ENCODE peak calls at places on chromosomes 12 and 14, in nine cellular contexts. One of them, this sample, is unnamed.

GRCh38 chr12:64916431-64916830 is 92.0 kb downstream of the TBC1D30 start:
- DNase-seq in BJ: no peak
- DNase-seq in activated CD4-positive, alpha-beta T cell treated with anti-CD3 and anti-CD28 coated beads for 1 hour: no peak
- DNase-seq in dorsolateral prefrontal cortex: no peak
- DNase-seq in lower leg skin: no peak
- DNase-seq in frontal cortex: no peak
- DNase-seq in ELR: no peak
- DNase-seq in bronchial epithelial cell: no peak
- DNase-seq in stimulated activated CD8-positive, alpha-beta memory T cell treated with anti-CD3 and anti-CD28 coated beads, Interleukin-15, amount 100 ng/mL, for 48 hours: no peak
- DNase-seq in this sample: no peak

GRCh38 chr12:130555628-130556485 is 160.2 kb downstream of the RIMBP2 start:
- DNase-seq in dorsolateral prefrontal cortex: no peak
- DNase-seq in activated CD4-positive, alpha-beta T cell treated with anti-CD3 and anti-CD28 coated beads for 1 hour: no peak
- DNase-seq in lower leg skin: peak
- DNase-seq in frontal cortex: no peak
- DNase-seq in stimulated activated CD8-positive, alpha-beta memory T cell treated with anti-CD3 and anti-CD28 coated beads, Interleukin-15, amount 100 ng/mL, for 48 hours: no peak
- DNase-seq in ELR: no peak
- DNase-seq in BJ: no peak
- DNase-seq in bronchial epithelial cell: no peak
- DNase-seq in this sample: no peak

GRCh38 chr14:100528962-100529560 is 58.2 kb downstream of the BEGAIN start:
- DNase-seq in stimulated activated CD8-positive, alpha-beta memory T cell treated with anti-CD3 and anti-CD28 coated beads, Interleukin-15, amount 100 ng/mL, for 48 hours: no peak
- DNase-seq in ELR: no peak
- DNase-seq in frontal cortex: no peak
- DNase-seq in lower leg skin: no peak
- DNase-seq in bronchial epithelial cell: no peak
- DNase-seq in BJ: no peak
- DNase-seq in dorsolateral prefrontal cortex: no peak
- DNase-seq in activated CD4-positive, alpha-beta T cell treated with anti-CD3 and anti-CD28 coated beads for 1 hour: no peak
- DNase-seq in this sample: no peak

GRCh38 chr14:80425686-80426085 is 214.4 kb upstream of the DIO2 start:
- DNase-seq in activated CD4-positive, alpha-beta T cell treated with anti-CD3 and anti-CD28 coated beads for 1 hour: no peak
- DNase-seq in lower leg skin: no peak
- DNase-seq in bronchial epithelial cell: peak
- DNase-seq in dorsolateral prefrontal cortex: no peak
- DNase-seq in ELR: peak
- DNase-seq in BJ: peak
- DNase-seq in frontal cortex: no peak
- DNase-seq in stimulated activated CD8-positive, alpha-beta memory T cell treated with anti-CD3 and anti-CD28 coated beads, Interleukin-15, amount 100 ng/mL, for 48 hours: no peak
- DNase-seq in this sample: no peak

GRCh38 chr12:2287151-2287550 is 234.4 kb downstream of the CACNA1C start:
- DNase-seq in bronchial epithelial cell: no peak
- DNase-seq in stimulated activated CD8-positive, alpha-beta memory T cell treated with anti-CD3 and anti-CD28 coated beads, Interleukin-15, amount 100 ng/mL, for 48 hours: no peak
- DNase-seq in dorsolateral prefrontal cortex: no peak
- DNase-seq in BJ: no peak
- DNase-seq in activated CD4-positive, alpha-beta T cell treated with anti-CD3 and anti-CD28 coated beads for 1 hour: no peak
- DNase-seq in lower leg skin: peak
- DNase-seq in ELR: no peak
- DNase-seq in frontal cortex: no peak
- DNase-seq in this sample: no peak

GRCh38 chr12:25852792-25853191 is 105.7 kb upstream of the RASSF8 start:
- DNase-seq in bronchial epithelial cell: peak
- DNase-seq in lower leg skin: no peak
- DNase-seq in ELR: peak
- DNase-seq in frontal cortex: no peak
- DNase-seq in dorsolateral prefrontal cortex: no peak
- DNase-seq in stimulated activated CD8-positive, alpha-beta memory T cell treated with anti-CD3 and anti-CD28 coated beads, Interleukin-15, amount 100 ng/mL, for 48 hours: no peak
- DNase-seq in BJ: peak
- DNase-seq in activated CD4-positive, alpha-beta T cell treated with anti-CD3 and anti-CD28 coated beads for 1 hour: no peak
- DNase-seq in this sample: no peak

GRCh38 chr14:77044776-77045569 is 16.5 kb upstream of the IRF2BPL start:
- DNase-seq in lower leg skin: peak
- DNase-seq in frontal cortex: no peak
- DNase-seq in dorsolateral prefrontal cortex: no peak
- DNase-seq in stimulated activated CD8-positive, alpha-beta memory T cell treated with anti-CD3 and anti-CD28 coated beads, Interleukin-15, amount 100 ng/mL, for 48 hours: no peak
- DNase-seq in activated CD4-positive, alpha-beta T cell treated with anti-CD3 and anti-CD28 coated beads for 1 hour: no peak
- DNase-seq in ELR: no peak
- DNase-seq in bronchial epithelial cell: peak
- DNase-seq in BJ: peak
- DNase-seq in this sample: no peak

GRCh38 chr12:124403273-124403672 is 108.4 kb downstream of the RFLNA start:
- DNase-seq in frontal cortex: no peak
- DNase-seq in dorsolateral prefrontal cortex: no peak
- DNase-seq in bronchial epithelial cell: no peak
- DNase-seq in BJ: no peak
- DNase-seq in lower leg skin: no peak
- DNase-seq in stimulated activated CD8-positive, alpha-beta memory T cell treated with anti-CD3 and anti-CD28 coated beads, Interleukin-15, amount 100 ng/mL, for 48 hours: no peak
- DNase-seq in ELR: no peak
- DNase-seq in activated CD4-positive, alpha-beta T cell treated with anti-CD3 and anti-CD28 coated beads for 1 hour: no peak
- DNase-seq in this sample: no peak

GRCh38 chr12:21666722-21667121 is 9.1 kb upstream of the LDHB start:
- DNase-seq in BJ: no peak
- DNase-seq in stimulated activated CD8-positive, alpha-beta memory T cell treated with anti-CD3 and anti-CD28 coated beads, Interleukin-15, amount 100 ng/mL, for 48 hours: no peak
- DNase-seq in lower leg skin: no peak
- DNase-seq in ELR: no peak
- DNase-seq in frontal cortex: no peak
- DNase-seq in bronchial epithelial cell: no peak
- DNase-seq in activated CD4-positive, alpha-beta T cell treated with anti-CD3 and anti-CD28 coated beads for 1 hour: no peak
- DNase-seq in dorsolateral prefrontal cortex: no peak
- DNase-seq in this sample: peak

GRCh38 chr12:11227373-11227772 is 40.6 kb upstream of the TAS2R42 start:
- DNase-seq in ELR: no peak
- DNase-seq in BJ: no peak
- DNase-seq in lower leg skin: no peak
- DNase-seq in stimulated activated CD8-positive, alpha-beta memory T cell treated with anti-CD3 and anti-CD28 coated beads, Interleukin-15, amount 100 ng/mL, for 48 hours: no peak
- DNase-seq in dorsolateral prefrontal cortex: no peak
- DNase-seq in bronchial epithelial cell: no peak
- DNase-seq in activated CD4-positive, alpha-beta T cell treated with anti-CD3 and anti-CD28 coated beads for 1 hour: no peak
- DNase-seq in frontal cortex: no peak
- DNase-seq in this sample: no peak

GRCh38 chr14:104795781-104796681 is 483 bp upstream of the AKT1 start:
- DNase-seq in lower leg skin: no peak
- DNase-seq in dorsolateral prefrontal cortex: no peak
- DNase-seq in activated CD4-positive, alpha-beta T cell treated with anti-CD3 and anti-CD28 coated beads for 1 hour: peak
- DNase-seq in ELR: peak
- DNase-seq in frontal cortex: peak
- DNase-seq in bronchial epithelial cell: no peak
- DNase-seq in stimulated activated CD8-positive, alpha-beta memory T cell treated with anti-CD3 and anti-CD28 coated beads, Interleukin-15, amount 100 ng/mL, for 48 hours: peak
- DNase-seq in BJ: no peak
- DNase-seq in this sample: peak

GRCh38 chr12:80187660-80188090 is 88.3 kb downstream of the OTOGL start:
- DNase-seq in stimulated activated CD8-positive, alpha-beta memory T cell treated with anti-CD3 and anti-CD28 coated beads, Interleukin-15, amount 100 ng/mL, for 48 hours: peak
- DNase-seq in bronchial epithelial cell: peak
- DNase-seq in BJ: no peak
- DNase-seq in ELR: peak
- DNase-seq in activated CD4-positive, alpha-beta T cell treated with anti-CD3 and anti-CD28 coated beads for 1 hour: no peak
- DNase-seq in dorsolateral prefrontal cortex: no peak
- DNase-seq in frontal cortex: no peak
- DNase-seq in lower leg skin: no peak
- DNase-seq in this sample: no peak

GRCh38 chr12:54392485-54393349 is 8.2 kb upstream of the ZNF385A start:
- DNase-seq in activated CD4-positive, alpha-beta T cell treated with anti-CD3 and anti-CD28 coated beads for 1 hour: no peak
- DNase-seq in BJ: no peak
- DNase-seq in bronchial epithelial cell: peak
- DNase-seq in ELR: no peak
- DNase-seq in stimulated activated CD8-positive, alpha-beta memory T cell treated with anti-CD3 and anti-CD28 coated beads, Interleukin-15, amount 100 ng/mL, for 48 hours: no peak
- DNase-seq in lower leg skin: no peak
- DNase-seq in frontal cortex: no peak
- DNase-seq in dorsolateral prefrontal cortex: no peak
- DNase-seq in this sample: no peak

GRCh38 chr12:51428256-51428655 is 3.6 kb downstream of the SLC4A8 start:
- DNase-seq in ELR: no peak
- DNase-seq in frontal cortex: no peak
- DNase-seq in bronchial epithelial cell: no peak
- DNase-seq in lower leg skin: no peak
- DNase-seq in BJ: no peak
- DNase-seq in dorsolateral prefrontal cortex: no peak
- DNase-seq in stimulated activated CD8-positive, alpha-beta memory T cell treated with anti-CD3 and anti-CD28 coated beads, Interleukin-15, amount 100 ng/mL, for 48 hours: no peak
- DNase-seq in activated CD4-positive, alpha-beta T cell treated with anti-CD3 and anti-CD28 coated beads for 1 hour: no peak
- DNase-seq in this sample: no peak

GRCh38 chr12:6135071-6135470 is 10.6 kb upstream of the VWF start:
- DNase-seq in lower leg skin: no peak
- DNase-seq in BJ: no peak
- DNase-seq in ELR: peak
- DNase-seq in dorsolateral prefrontal cortex: no peak
- DNase-seq in stimulated activated CD8-positive, alpha-beta memory T cell treated with anti-CD3 and anti-CD28 coated beads, Interleukin-15, amount 100 ng/mL, for 48 hours: no peak
- DNase-seq in bronchial epithelial cell: no peak
- DNase-seq in activated CD4-positive, alpha-beta T cell treated with anti-CD3 and anti-CD28 coated beads for 1 hour: no peak
- DNase-seq in frontal cortex: no peak
- DNase-seq in this sample: no peak

GRCh38 chr12:75720807-75721206 is 209.4 kb upstream of the KRR1 start:
- DNase-seq in activated CD4-positive, alpha-beta T cell treated with anti-CD3 and anti-CD28 coated beads for 1 hour: no peak
- DNase-seq in bronchial epithelial cell: peak
- DNase-seq in ELR: no peak
- DNase-seq in lower leg skin: no peak
- DNase-seq in BJ: no peak
- DNase-seq in dorsolateral prefrontal cortex: no peak
- DNase-seq in frontal cortex: no peak
- DNase-seq in stimulated activated CD8-positive, alpha-beta memory T cell treated with anti-CD3 and anti-CD28 coated beads, Interleukin-15, amount 100 ng/mL, for 48 hours: no peak
- DNase-seq in this sample: no peak

GRCh38 chr14:79809849-79810612 is 401.3 kb downstream of the DIO2 start:
- DNase-seq in BJ: no peak
- DNase-seq in ELR: peak
- DNase-seq in stimulated activated CD8-positive, alpha-beta memory T cell treated with anti-CD3 and anti-CD28 coated beads, Interleukin-15, amount 100 ng/mL, for 48 hours: no peak
- DNase-seq in lower leg skin: no peak
- DNase-seq in dorsolateral prefrontal cortex: no peak
- DNase-seq in activated CD4-positive, alpha-beta T cell treated with anti-CD3 and anti-CD28 coated beads for 1 hour: no peak
- DNase-seq in frontal cortex: no peak
- DNase-seq in bronchial epithelial cell: peak
- DNase-seq in this sample: no peak

GRCh38 chr12:122003646-122004611 is 17.8 kb upstream of the BCL7A start:
- DNase-seq in activated CD4-positive, alpha-beta T cell treated with anti-CD3 and anti-CD28 coated beads for 1 hour: no peak
- DNase-seq in stimulated activated CD8-positive, alpha-beta memory T cell treated with anti-CD3 and anti-CD28 coated beads, Interleukin-15, amount 100 ng/mL, for 48 hours: no peak
- DNase-seq in lower leg skin: no peak
- DNase-seq in frontal cortex: no peak
- DNase-seq in bronchial epithelial cell: no peak
- DNase-seq in dorsolateral prefrontal cortex: no peak
- DNase-seq in BJ: no peak
- DNase-seq in ELR: no peak
- DNase-seq in this sample: no peak

GRCh38 chr12:109760031-109760929 is 46.7 kb downstream of the FAM222A start:
- DNase-seq in dorsolateral prefrontal cortex: peak
- DNase-seq in bronchial epithelial cell: no peak
- DNase-seq in lower leg skin: peak
- DNase-seq in stimulated activated CD8-positive, alpha-beta memory T cell treated with anti-CD3 and anti-CD28 coated beads, Interleukin-15, amount 100 ng/mL, for 48 hours: no peak
- DNase-seq in ELR: no peak
- DNase-seq in BJ: no peak
- DNase-seq in activated CD4-positive, alpha-beta T cell treated with anti-CD3 and anti-CD28 coated beads for 1 hour: no peak
- DNase-seq in frontal cortex: no peak
- DNase-seq in this sample: no peak

GRCh38 chr12:2679816-2680675 is 114.7 kb upstream of the FKBP4 start:
- DNase-seq in bronchial epithelial cell: no peak
- DNase-seq in stimulated activated CD8-positive, alpha-beta memory T cell treated with anti-CD3 and anti-CD28 coated beads, Interleukin-15, amount 100 ng/mL, for 48 hours: no peak
- DNase-seq in ELR: no peak
- DNase-seq in BJ: no peak
- DNase-seq in lower leg skin: peak
- DNase-seq in dorsolateral prefrontal cortex: no peak
- DNase-seq in frontal cortex: no peak
- DNase-seq in activated CD4-positive, alpha-beta T cell treated with anti-CD3 and anti-CD28 coated beads for 1 hour: no peak
- DNase-seq in this sample: no peak